ENCODE peak calls at places on chromosomes 5 and 9, in ten cellular contexts. Z, Y, X, U, F, S, D, B, C and N are unnamed samples.

GRCh38 chr9:85420750-85421149 is 321.0 kb downstream of the AGTPBP1 start:
- DNase-seq in Z (no peak), Y (no peak), X (peak; percentile 70), U (no peak), F (no peak), S (no peak), D (no peak), B (peak; percentile 16), C (no peak), N (peak; percentile 80)

GRCh38 chr5:146248536-146248935 is 45.1 kb downstream of the RBM27 start:
- DNase-seq in Z (no peak), Y (no peak), X (no peak), U (no peak), F (no peak), S (no peak), D (no peak), B (no peak), C (no peak), N (no peak)

GRCh38 chr9:129398101-129398795 is 220.2 kb upstream of the IER5L start:
- DNase-seq in Z (no peak), Y (no peak), X (no peak), U (no peak), F (no peak), S (no peak), D (peak; percentile 4), B (no peak), C (no peak), N (peak; percentile 53)

GRCh38 chr9:73199886-73200285 is 48.2 kb downstream of the ANXA1 start:
- DNase-seq in Z (no peak), Y (no peak), X (peak; percentile 59), U (peak; percentile 8), F (peak; percentile 63), S (no peak), D (no peak), B (peak; percentile 28), C (no peak), N (peak; percentile 78)

GRCh38 chr5:116359575-116359974 is 215.0 kb downstream of the SEMA6A start:
- DNase-seq in Z (no peak), Y (no peak), X (no peak), U (no peak), F (no peak), S (no peak), D (no peak), B (no peak), C (no peak), N (no peak)

GRCh38 chr9:1018121-1018520 is 32.0 kb upstream of the DMRT2 start:
- DNase-seq in Z (no peak), Y (no peak), X (peak; percentile 58), U (no peak), F (no peak), S (no peak), D (no peak), B (no peak), C (peak; percentile 61), N (peak; percentile 81)

GRCh38 chr5:93186031-93186682 is 394.9 kb downstream of the NR2F1-AS1 start:
- DNase-seq in Z (no peak), Y (no peak), X (no peak), U (no peak), F (no peak), S (no peak), D (no peak), B (no peak), C (no peak), N (no peak)

GRCh38 chr5:96537386-96537785 is 104.3 kb upstream of the PCSK1 start:
- DNase-seq in Z (no peak), Y (no peak), X (no peak), U (no peak), F (no peak), S (no peak), D (no peak), B (no peak), C (no peak), N (no peak)

GRCh38 chr9:70595211-70595610 is 180.8 kb upstream of the KLF9 start:
- DNase-seq in Z (no peak), Y (no peak), X (no peak), U (no peak), F (no peak), S (no peak), D (no peak), B (no peak), C (no peak), N (no peak)

GRCh38 chr5:139631520-139632165 is 16.5 kb upstream of the CXXC5 start:
- DNase-seq in Z (no peak), Y (no peak), X (no peak), U (no peak), F (no peak), S (peak; percentile 14), D (no peak), B (no peak), C (no peak), N (no peak)

GRCh38 chr5:6717687-6718086 is 4.5 kb downstream of the TENT4A start:
- DNase-seq in Z (no peak), Y (peak; percentile 37), X (no peak), U (no peak), F (no peak), S (no peak), D (no peak), B (no peak), C (peak; percentile 32), N (no peak)
- H3K4me1 ChIP-seq in Z (peaks cover 37% of the 10 kb centered on the region), Y (peaks cover 66% of the 10 kb centered on the region), X (no peaks in the 10 kb centered on the region), U (peaks cover 11% of the 10 kb centered on the region), F (peaks cover 24% of the 10 kb centered on the region), S (peaks cover 81% of the 10 kb centered on the region), D (peaks cover 84% of the 10 kb centered on the region), B (peaks cover 27% of the 10 kb centered on the region), C (peaks cover 74% of the 10 kb centered on the region), N (peaks cover 6% of the 10 kb centered on the region)

GRCh38 chr9:19229725-19230355 is 653 bp upstream of the DENND4C start:
- DNase-seq in Z (no peak), Y (no peak), X (peak; percentile 76), U (no peak), F (peak; percentile 62), S (no peak), D (peak; percentile 41), B (no peak), C (peak; percentile 81), N (peak; percentile 92)

GRCh38 chr9:19232117-19232829 is 1.8 kb downstream of the DENND4C start:
- DNase-seq in Z (no peak), Y (no peak), X (no peak), U (no peak), F (no peak), S (no peak), D (no peak), B (no peak), C (peak; percentile 16), N (no peak)

GRCh38 chr9:19231126-19232035 is 888 bp downstream of the DENND4C start:
- DNase-seq in Z (no peak), Y (no peak), X (no peak), U (no peak), F (no peak), S (peak; percentile 26), D (no peak), B (peak; percentile 16), C (peak; percentile 34), N (no peak)

GRCh38 chr9:19232830-19233194 is 2.3 kb downstream of the DENND4C start:
- DNase-seq in Z (no peak), Y (no peak), X (no peak), U (no peak), F (no peak), S (no peak), D (no peak), B (peak; percentile 10), C (peak; percentile 30), N (no peak)

GRCh38 chr9:19230356-19231125 is at the start of gene DENND4C:
- DNase-seq in Z (peak; percentile 88), Y (peak; percentile 88), X (peak; percentile 93), U (peak; percentile 95), F (peak; percentile 86), S (peak; percentile 89), D (peak; percentile 87), B (peak; percentile 94), C (peak; percentile 88), N (peak; percentile 96)
- TF ChIP-seq CTCF in Z (peak; percentile 32), Y (no peak), X (peak; percentile 24), U (no peak), F (no peak), S (no peak), D (peak; percentile 16), B (no peak), C (peak; percentile 32), N (peak; percentile 46)

GRCh38 chr9:136412912-136413420 is 2.5 kb downstream of the PMPCA start:
- DNase-seq in Z (no peak), Y (no peak), X (no peak), U (peak; percentile 90), F (no peak), S (no peak), D (no peak), B (no peak), C (no peak), N (no peak)
- H3K4me1 ChIP-seq in Z (peaks cover 14% of the 10 kb centered on the region), Y (peaks cover 31% of the 10 kb centered on the region), X (no peaks in the 10 kb centered on the region), U (peaks cover 13% of the 10 kb centered on the region), F (peaks cover 17% of the 10 kb centered on the region), S (peaks cover 31% of the 10 kb centered on the region), D (peaks cover 39% of the 10 kb centered on the region), B (peaks cover 15% of the 10 kb centered on the region), C (peaks cover 26% of the 10 kb centered on the region), N (peaks cover 5% of the 10 kb centered on the region)

GRCh38 chr9:89558948-89559347 is 45.9 kb upstream of the GADD45G start:
- DNase-seq in Z (no peak), Y (no peak), X (no peak), U (no peak), F (no peak), S (no peak), D (no peak), B (no peak), C (no peak), N (no peak)

GRCh38 chr9:89563511-89564256 is 41.1 kb upstream of the GADD45G start:
- DNase-seq in Z (no peak), Y (no peak), X (no peak), U (no peak), F (no peak), S (no peak), D (no peak), B (no peak), C (no peak), N (no peak)

GRCh38 chr9:89562186-89562814 is 42.5 kb upstream of the GADD45G start:
- DNase-seq in Z (no peak), Y (no peak), X (no peak), U (no peak), F (no peak), S (no peak), D (no peak), B (no peak), C (no peak), N (no peak)

GRCh38 chr9:89567649-89568048 is 37.2 kb upstream of the GADD45G start:
- DNase-seq in Z (no peak), Y (no peak), X (no peak), U (no peak), F (no peak), S (no peak), D (no peak), B (no peak), C (no peak), N (no peak)

DNA sequence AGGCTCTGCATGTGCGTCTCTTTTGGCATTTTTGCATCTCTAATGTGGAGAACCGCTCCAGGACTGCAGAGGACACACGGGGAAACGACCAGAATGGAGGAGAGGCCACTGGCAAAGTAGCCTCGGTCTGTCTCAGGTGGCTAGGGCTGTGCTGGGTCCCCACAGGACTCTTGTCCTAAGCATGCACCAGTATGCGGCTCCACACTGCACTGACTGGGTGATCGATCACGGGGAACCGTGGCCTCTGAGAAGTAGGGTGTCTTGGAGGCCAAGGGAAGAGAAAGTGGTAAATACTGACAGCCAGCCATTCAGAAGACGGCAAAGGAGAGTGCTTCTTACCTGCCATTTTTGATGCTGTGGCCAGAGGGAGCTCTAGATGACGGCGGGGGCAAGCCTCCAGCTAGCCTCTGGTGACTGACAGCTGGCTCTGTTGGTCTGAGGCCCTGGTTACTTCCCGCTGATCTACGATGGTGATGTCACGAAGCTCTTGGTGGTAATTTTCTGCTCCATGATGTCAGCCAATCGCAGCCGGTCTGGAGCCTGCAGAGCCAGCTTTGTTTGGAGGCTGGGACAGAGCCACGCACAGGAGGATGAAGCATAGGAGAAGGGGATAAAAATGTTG is 40.4 kb upstream of the GADD45G start:
- DNase-seq in Z (no peak), Y (no peak), X (peak; percentile 86), U (peak; percentile 59), F (peak; percentile 37), S (no peak), D (no peak), B (peak; percentile 29), C (peak; percentile 62), N (peak; percentile 87)
- TF ChIP-seq CTCF in Z (peak; percentile 20), Y (no peak), X (peak; percentile 69), U (peak; percentile 41), F (no peak), S (no peak), D (no peak), B (no peak), C (peak; percentile 51), N (peak; percentile 74)